ENCODE peak calls at places on chromosomes 4 and X, in nine cellular contexts. One of them, this sample, is unnamed.

GRCh38 chr4:72319596-72319995 is 249.4 kb downstream of the ADAMTS3 start:
- DNase-seq in dorsolateral prefrontal cortex: no peak
- DNase-seq in H54: no peak
- DNase-seq in posterior cingulate gyrus: no peak
- DNase-seq in ureter: no peak
- DNase-seq in NAMALWA: no peak
- DNase-seq in neural progenitor cell: no peak
- DNase-seq in EH: peak
- DNase-seq in caudate nucleus: no peak
- DNase-seq in this sample: no peak

GRCh38 chrX:150291014-150291413 is 72.1 kb upstream of the MAMLD1 start:
- DNase-seq in caudate nucleus: peak
- DNase-seq in H54: no peak
- DNase-seq in EH: peak
- DNase-seq in NAMALWA: no peak
- DNase-seq in posterior cingulate gyrus: peak
- DNase-seq in dorsolateral prefrontal cortex: peak
- DNase-seq in neural progenitor cell: no peak
- DNase-seq in ureter: no peak
- DNase-seq in this sample: peak

GRCh38 chr4:41143721-41144379 is 70.5 kb downstream of the APBB2 start:
- DNase-seq in caudate nucleus: no peak
- DNase-seq in NAMALWA: no peak
- DNase-seq in posterior cingulate gyrus: no peak
- DNase-seq in EH: peak
- DNase-seq in H54: no peak
- DNase-seq in dorsolateral prefrontal cortex: no peak
- DNase-seq in ureter: no peak
- DNase-seq in neural progenitor cell: no peak
- DNase-seq in this sample: no peak

GRCh38 chr4:79042079-79042674 is 102.9 kb upstream of the PAQR3 start:
- DNase-seq in caudate nucleus: no peak
- DNase-seq in neural progenitor cell: peak
- DNase-seq in H54: no peak
- DNase-seq in EH: peak
- DNase-seq in posterior cingulate gyrus: no peak
- DNase-seq in NAMALWA: peak
- DNase-seq in ureter: peak
- DNase-seq in dorsolateral prefrontal cortex: no peak
- DNase-seq in this sample: no peak

GRCh38 chrX:80806557-80806956 is 3.1 kb downstream of the BRWD3 start:
- DNase-seq in neural progenitor cell: no peak
- DNase-seq in EH: no peak
- DNase-seq in H54: no peak
- DNase-seq in posterior cingulate gyrus: no peak
- DNase-seq in caudate nucleus: no peak
- DNase-seq in dorsolateral prefrontal cortex: no peak
- DNase-seq in ureter: no peak
- DNase-seq in NAMALWA: no peak
- DNase-seq in this sample: no peak

GRCh38 chr4:139763205-139763604 is 97.6 kb downstream of the MGST2 start:
- DNase-seq in caudate nucleus: no peak
- DNase-seq in H54: no peak
- DNase-seq in NAMALWA: no peak
- DNase-seq in neural progenitor cell: peak
- DNase-seq in dorsolateral prefrontal cortex: no peak
- DNase-seq in EH: no peak
- DNase-seq in ureter: no peak
- DNase-seq in posterior cingulate gyrus: peak
- DNase-seq in this sample: no peak

GRCh38 chr4:1855334-1856070 is 454 bp downstream of the LETM1 start:
- DNase-seq in ureter: peak
- DNase-seq in posterior cingulate gyrus: peak
- DNase-seq in neural progenitor cell: peak
- DNase-seq in EH: peak
- DNase-seq in dorsolateral prefrontal cortex: no peak
- DNase-seq in NAMALWA: peak
- DNase-seq in caudate nucleus: no peak
- DNase-seq in H54: no peak
- DNase-seq in this sample: no peak

GRCh38 chrX:18173494-18174180 is 47.0 kb downstream of the BEND2 start:
- DNase-seq in ureter: no peak
- DNase-seq in EH: no peak
- DNase-seq in neural progenitor cell: no peak
- DNase-seq in NAMALWA: no peak
- DNase-seq in H54: no peak
- DNase-seq in posterior cingulate gyrus: no peak
- DNase-seq in caudate nucleus: no peak
- DNase-seq in dorsolateral prefrontal cortex: no peak
- DNase-seq in this sample: no peak

GRCh38 chrX:116605576-116605975 is 142.8 kb upstream of the CT83 start:
- DNase-seq in ureter: no peak
- DNase-seq in posterior cingulate gyrus: no peak
- DNase-seq in neural progenitor cell: no peak
- DNase-seq in H54: no peak
- DNase-seq in NAMALWA: no peak
- DNase-seq in caudate nucleus: no peak
- DNase-seq in dorsolateral prefrontal cortex: no peak
- DNase-seq in EH: no peak
- DNase-seq in this sample: no peak

GRCh38 chr4:26003072-26003471 is 89.1 kb downstream of the SMIM20 start:
- DNase-seq in neural progenitor cell: no peak
- DNase-seq in EH: no peak
- DNase-seq in ureter: no peak
- DNase-seq in dorsolateral prefrontal cortex: no peak
- DNase-seq in posterior cingulate gyrus: no peak
- DNase-seq in NAMALWA: no peak
- DNase-seq in caudate nucleus: no peak
- DNase-seq in H54: no peak
- DNase-seq in this sample: no peak

GRCh38 chr4:186240452-186240847 is 13.1 kb downstream of the KLKB1 start:
- DNase-seq in ureter: no peak
- DNase-seq in dorsolateral prefrontal cortex: no peak
- DNase-seq in EH: no peak
- DNase-seq in caudate nucleus: no peak
- DNase-seq in neural progenitor cell: no peak
- DNase-seq in NAMALWA: no peak
- DNase-seq in H54: no peak
- DNase-seq in posterior cingulate gyrus: no peak
- DNase-seq in this sample: no peak

GRCh38 chrX:40733691-40734090 is 1.7 kb downstream of the MED14 start:
- DNase-seq in caudate nucleus: no peak
- DNase-seq in EH: peak
- DNase-seq in dorsolateral prefrontal cortex: no peak
- DNase-seq in NAMALWA: no peak
- DNase-seq in H54: no peak
- DNase-seq in posterior cingulate gyrus: no peak
- DNase-seq in neural progenitor cell: no peak
- DNase-seq in ureter: no peak
- DNase-seq in this sample: no peak

GRCh38 chr4:76197971-76198410 is 15.6 kb downstream of the SCARB2 start:
- DNase-seq in EH: peak
- DNase-seq in NAMALWA: no peak
- DNase-seq in neural progenitor cell: peak
- DNase-seq in dorsolateral prefrontal cortex: peak
- DNase-seq in caudate nucleus: peak
- DNase-seq in ureter: no peak
- DNase-seq in posterior cingulate gyrus: peak
- DNase-seq in H54: no peak
- DNase-seq in this sample: peak

GRCh38 chr4:178340468-178340867 is 898.2 kb upstream of the AGA start:
- DNase-seq in posterior cingulate gyrus: no peak
- DNase-seq in H54: no peak
- DNase-seq in dorsolateral prefrontal cortex: no peak
- DNase-seq in neural progenitor cell: no peak
- DNase-seq in EH: no peak
- DNase-seq in ureter: no peak
- DNase-seq in caudate nucleus: no peak
- DNase-seq in NAMALWA: no peak
- DNase-seq in this sample: no peak

GRCh38 chr4:73761856-73762255 is 21.5 kb downstream of the CXCL8 start:
- DNase-seq in EH: no peak
- DNase-seq in NAMALWA: no peak
- DNase-seq in H54: no peak
- DNase-seq in neural progenitor cell: no peak
- DNase-seq in posterior cingulate gyrus: no peak
- DNase-seq in caudate nucleus: no peak
- DNase-seq in ureter: no peak
- DNase-seq in dorsolateral prefrontal cortex: no peak
- DNase-seq in this sample: no peak

GRCh38 chr4:3355266-3355748 is 62.5 kb downstream of the RGS12 start:
- DNase-seq in posterior cingulate gyrus: no peak
- DNase-seq in caudate nucleus: no peak
- DNase-seq in NAMALWA: peak
- DNase-seq in EH: no peak
- DNase-seq in neural progenitor cell: no peak
- DNase-seq in dorsolateral prefrontal cortex: no peak
- DNase-seq in H54: no peak
- DNase-seq in ureter: no peak
- DNase-seq in this sample: no peak

GRCh38 chr4:151887816-151888180 is 127.0 kb upstream of the GATB start:
- DNase-seq in H54: no peak
- DNase-seq in NAMALWA: no peak
- DNase-seq in EH: no peak
- DNase-seq in neural progenitor cell: no peak
- DNase-seq in caudate nucleus: no peak
- DNase-seq in ureter: no peak
- DNase-seq in posterior cingulate gyrus: no peak
- DNase-seq in dorsolateral prefrontal cortex: no peak
- DNase-seq in this sample: no peak

GRCh38 chr4:174389439-174389838 is 105.7 kb downstream of the CEP44 start:
- DNase-seq in neural progenitor cell: no peak
- DNase-seq in caudate nucleus: no peak
- DNase-seq in EH: no peak
- DNase-seq in posterior cingulate gyrus: no peak
- DNase-seq in H54: no peak
- DNase-seq in NAMALWA: no peak
- DNase-seq in dorsolateral prefrontal cortex: no peak
- DNase-seq in ureter: no peak
- DNase-seq in this sample: no peak

GRCh38 chr4:8266508-8266907 is 3.0 kb upstream of the HTRA3 start:
- DNase-seq in neural progenitor cell: no peak
- DNase-seq in posterior cingulate gyrus: no peak
- DNase-seq in caudate nucleus: no peak
- DNase-seq in dorsolateral prefrontal cortex: no peak
- DNase-seq in ureter: no peak
- DNase-seq in H54: no peak
- DNase-seq in NAMALWA: no peak
- DNase-seq in EH: no peak
- DNase-seq in this sample: no peak